ENCODE peak calls at places on chromosomes 12 and 14, in seven cellular contexts. O, W, A, B, D, K and G are unnamed samples.

GRCh38 chr12:115000038-115000437 is 316.1 kb upstream of the TBX3 start:
- DNase-seq in O (no peak), W (peak), A (no peak), B (peak), D (no peak), K (no peak), G (no peak)

GRCh38 chr12:103948746-103949406 is 16.8 kb upstream of the TDG start:
- DNase-seq in O (no peak), W (no peak), A (no peak), B (no peak), D (no peak), K (no peak), G (no peak)

GRCh38 chr12:50542448-50542847 is 37.7 kb downstream of the DIP2B start:
- DNase-seq in O (no peak), W (peak), A (no peak), B (peak), D (no peak), K (no peak), G (no peak)

GRCh38 chr12:57836442-57837375 is 9.8 kb downstream of the CTDSP2 start:
- DNase-seq in O (peak), W (peak), A (no peak), B (peak), D (no peak), K (peak), G (peak)

GRCh38 chr14:23252006-23252405 is 14.3 kb downstream of the RNF212B start:
- DNase-seq in O (no peak), W (no peak), A (no peak), B (no peak), D (no peak), K (no peak), G (no peak)

GRCh38 chr12:64609543-64610091 is 678 bp upstream of the RASSF3 start:
- DNase-seq in O (no peak), W (peak), A (no peak), B (peak), D (no peak), K (no peak), G (no peak)

GRCh38 chr14:68865542-68865941 is 72.7 kb upstream of the ZFP36L1 start:
- DNase-seq in O (no peak), W (no peak), A (no peak), B (no peak), D (no peak), K (no peak), G (no peak)

GRCh38 chr14:102729825-102730224 is 47.4 kb upstream of the TRAF3 start:
- DNase-seq in O (no peak), W (no peak), A (no peak), B (no peak), D (no peak), K (no peak), G (no peak)

GRCh38 chr14:73026243-73026844 is 562 bp downstream of the ZFYVE1 start:
- DNase-seq in O (no peak), W (no peak), A (no peak), B (peak), D (no peak), K (no peak), G (no peak)

GRCh38 chr12:84912191-84913142 is at the start of gene SLC6A15:
- DNase-seq in O (peak), W (peak), A (no peak), B (peak), D (no peak), K (no peak), G (peak)

GRCh38 chr12:27703720-27704452 is 6.7 kb upstream of the MRPS35 start:
- DNase-seq in O (peak), W (peak), A (peak), B (peak), D (peak), K (peak), G (no peak)